ENCODE peak calls at places on chromosomes 4 and X, in five cellular contexts. One of them, this sample, is unnamed. For H3K27me3 and H3K4me1, the result is how much of the 10 kb centered on the place peaks cover.

GRCh38 chr4:53777244-53777984 is 186.1 kb upstream of the LNX1 start:
- DNase-seq in esophagus squamous epithelium: no peak
- DNase-seq in neural progenitor cell: no peak
- DNase-seq in body of pancreas: no peak
- DNase-seq in Caco-2: no peak
- DNase-seq in this sample: no peak

GRCh38 chr4:22099896-22100295 is 151.3 kb upstream of the KCNIP4 start:
- DNase-seq in Caco-2: no peak
- DNase-seq in body of pancreas: no peak
- DNase-seq in esophagus squamous epithelium: no peak
- DNase-seq in neural progenitor cell: no peak
- DNase-seq in this sample: no peak

GRCh38 chr4:151228196-151229119 is 48.5 kb upstream of the PRSS48 start:
- DNase-seq in esophagus squamous epithelium: no peak
- DNase-seq in Caco-2: no peak
- DNase-seq in body of pancreas: no peak
- DNase-seq in neural progenitor cell: no peak
- DNase-seq in this sample: no peak

GRCh38 chr4:78654809-78655208 is 103.2 kb downstream of the ANXA3 start:
- DNase-seq in neural progenitor cell: no peak
- DNase-seq in Caco-2: no peak
- DNase-seq in esophagus squamous epithelium: no peak
- DNase-seq in body of pancreas: no peak
- DNase-seq in this sample: no peak

GRCh38 chrX:119758682-119759332 is 419 bp downstream of the SOWAHD start:
- DNase-seq in body of pancreas: peak
- DNase-seq in Caco-2: no peak
- DNase-seq in esophagus squamous epithelium: no peak
- DNase-seq in neural progenitor cell: peak
- DNase-seq in this sample: peak

GRCh38 chr4:73772353-73772752 is 32.0 kb downstream of the CXCL8 start:
- DNase-seq in esophagus squamous epithelium: no peak
- DNase-seq in neural progenitor cell: no peak
- DNase-seq in body of pancreas: no peak
- DNase-seq in Caco-2: no peak
- DNase-seq in this sample: no peak

GRCh38 chr4:109846395-109847098 is 1.4 kb upstream of the LRIT3 start:
- DNase-seq in Caco-2: peak
- DNase-seq in body of pancreas: no peak
- DNase-seq in neural progenitor cell: no peak
- DNase-seq in esophagus squamous epithelium: no peak
- DNase-seq in this sample: peak

GRCh38 chr4:121690001-121690400 is 6.8 kb downstream of the ANXA5 start:
- DNase-seq in Caco-2: no peak
- DNase-seq in neural progenitor cell: no peak
- DNase-seq in esophagus squamous epithelium: no peak
- DNase-seq in body of pancreas: no peak
- DNase-seq in this sample: no peak

GRCh38 chr4:77126844-77127614 is 30.0 kb upstream of the CCNG2 start:
- DNase-seq in body of pancreas: no peak
- DNase-seq in neural progenitor cell: no peak
- DNase-seq in esophagus squamous epithelium: no peak
- DNase-seq in Caco-2: no peak
- DNase-seq in this sample: no peak

GRCh38 chr4:35461931-35462659 is 782.2 kb downstream of the ARAP2 start:
- DNase-seq in Caco-2: no peak
- DNase-seq in body of pancreas: no peak
- DNase-seq in esophagus squamous epithelium: no peak
- DNase-seq in neural progenitor cell: peak
- DNase-seq in this sample: no peak

GRCh38 chrX:100591256-100592051 is 6.7 kb downstream of the TNMD start:
- DNase-seq in esophagus squamous epithelium: no peak
- DNase-seq in Caco-2: no peak
- DNase-seq in neural progenitor cell: no peak
- DNase-seq in body of pancreas: no peak
- DNase-seq in this sample: no peak

GRCh38 chr4:8534129-8534528 is 46.1 kb upstream of the GPR78 start:
- DNase-seq in Caco-2: peak
- DNase-seq in neural progenitor cell: no peak
- DNase-seq in esophagus squamous epithelium: no peak
- DNase-seq in body of pancreas: peak
- DNase-seq in this sample: no peak

GRCh38 chr4:134308910-134309309 is 107.3 kb upstream of the PABPC4L start:
- DNase-seq in neural progenitor cell: no peak
- DNase-seq in Caco-2: no peak
- DNase-seq in body of pancreas: no peak
- DNase-seq in esophagus squamous epithelium: no peak
- DNase-seq in this sample: no peak

DNA sequence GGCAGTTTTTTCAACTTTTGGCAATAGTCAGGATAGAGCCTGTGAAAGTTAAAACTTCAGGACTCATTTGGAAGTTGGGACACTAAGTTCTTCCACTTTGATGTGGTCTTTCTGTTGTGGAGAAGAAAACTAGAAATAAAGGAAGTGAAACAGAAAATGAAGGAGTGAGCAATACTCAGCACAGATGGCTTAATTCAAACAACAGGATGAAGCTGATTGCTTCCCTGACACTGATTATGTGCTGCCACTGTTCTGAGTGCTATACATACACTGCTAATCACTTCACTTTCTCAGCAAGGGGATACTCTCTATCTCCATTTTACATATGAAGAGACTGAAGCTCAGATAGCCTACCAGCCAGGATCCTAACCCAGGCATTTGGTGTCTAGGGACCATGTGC is 235.1 kb upstream of the CPEB2 start:
- DNase-seq in body of pancreas: no peak
- DNase-seq in neural progenitor cell: no peak
- DNase-seq in Caco-2: no peak
- DNase-seq in esophagus squamous epithelium: no peak
- DNase-seq in this sample: no peak
- H3K27me3 ChIP-seq in body of pancreas: under half
- H3K27me3 ChIP-seq in neural progenitor cell: under half
- H3K27me3 ChIP-seq in Caco-2: under half
- H3K27me3 ChIP-seq in esophagus squamous epithelium: under half
- H3K27me3 ChIP-seq in this sample: under half

GRCh38 chr4:94488667-94489066 is 36.9 kb downstream of the PDLIM5 start:
- DNase-seq in body of pancreas: no peak
- DNase-seq in esophagus squamous epithelium: no peak
- DNase-seq in neural progenitor cell: no peak
- DNase-seq in Caco-2: no peak
- DNase-seq in this sample: no peak

GRCh38 chr4:94491322-94491721 is 39.6 kb downstream of the PDLIM5 start:
- DNase-seq in Caco-2: no peak
- DNase-seq in esophagus squamous epithelium: no peak
- DNase-seq in body of pancreas: no peak
- DNase-seq in neural progenitor cell: no peak
- DNase-seq in this sample: no peak

GRCh38 chr4:94486372-94486801 is 34.6 kb downstream of the PDLIM5 start:
- DNase-seq in body of pancreas: no peak
- DNase-seq in Caco-2: no peak
- DNase-seq in esophagus squamous epithelium: no peak
- DNase-seq in neural progenitor cell: no peak
- DNase-seq in this sample: peak

GRCh38 chr4:94490437-94490836 is 38.7 kb downstream of the PDLIM5 start:
- DNase-seq in Caco-2: no peak
- DNase-seq in neural progenitor cell: no peak
- DNase-seq in body of pancreas: no peak
- DNase-seq in esophagus squamous epithelium: no peak
- DNase-seq in this sample: no peak

GRCh38 chr4:94489075-94489474 is 37.3 kb downstream of the PDLIM5 start:
- DNase-seq in esophagus squamous epithelium: no peak
- DNase-seq in neural progenitor cell: no peak
- DNase-seq in Caco-2: no peak
- DNase-seq in body of pancreas: no peak
- DNase-seq in this sample: no peak
- H3K4me1 ChIP-seq in esophagus squamous epithelium: under half
- H3K4me1 ChIP-seq in neural progenitor cell: under half
- H3K4me1 ChIP-seq in Caco-2: under half
- H3K4me1 ChIP-seq in body of pancreas: under half
- H3K4me1 ChIP-seq in this sample: under half

DNA sequence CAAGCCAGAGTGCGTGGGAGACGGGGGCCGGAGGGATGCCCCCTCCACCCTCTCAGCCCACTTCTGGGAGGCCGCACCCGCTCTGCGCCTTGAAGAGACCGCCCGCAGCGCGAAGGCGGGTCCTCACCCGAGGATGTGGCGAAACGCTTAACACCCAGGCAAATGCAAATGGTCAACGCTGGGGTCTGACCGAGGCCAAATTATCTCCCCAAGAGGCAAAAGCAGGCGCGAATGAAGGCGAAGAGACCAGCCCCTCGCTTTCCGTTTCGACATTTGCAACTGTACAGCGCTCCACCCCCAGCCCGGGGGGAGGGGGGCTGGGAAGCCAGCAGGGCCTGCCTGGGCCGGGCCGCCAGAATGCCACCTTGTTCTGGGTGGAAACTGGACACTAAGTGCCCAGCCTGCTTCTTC is 137.7 kb upstream of the ZIC3 start:
- DNase-seq in body of pancreas: no peak
- DNase-seq in neural progenitor cell: peak
- DNase-seq in Caco-2: no peak
- DNase-seq in esophagus squamous epithelium: no peak
- DNase-seq in this sample: no peak
- H3K27me3 ChIP-seq in body of pancreas: under half
- H3K27me3 ChIP-seq in neural progenitor cell: half or more
- H3K27me3 ChIP-seq in Caco-2: under half
- H3K27me3 ChIP-seq in esophagus squamous epithelium: under half
- H3K27me3 ChIP-seq in this sample: under half

DNA sequence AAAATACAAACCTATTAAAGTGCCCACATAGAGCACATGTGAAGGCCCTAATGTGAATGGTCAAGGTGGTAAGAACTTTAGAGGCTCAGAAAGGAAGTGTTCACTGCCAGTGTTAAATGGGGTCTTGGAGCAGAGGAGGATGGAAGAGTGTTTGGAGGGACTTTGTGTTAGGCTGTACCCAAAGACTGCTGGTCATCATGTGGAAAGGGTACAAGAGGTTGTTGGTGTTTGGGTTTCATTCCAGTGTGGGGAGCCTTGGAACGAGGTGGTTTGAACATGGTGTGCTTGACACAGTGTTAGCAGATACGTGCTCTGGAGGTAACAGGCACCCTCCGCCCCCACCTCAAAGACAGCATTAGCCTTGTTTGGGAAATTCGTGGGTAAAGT is 73.1 kb downstream of the RAPGEF2 start:
- DNase-seq in Caco-2: peak
- DNase-seq in neural progenitor cell: no peak
- DNase-seq in esophagus squamous epithelium: no peak
- DNase-seq in body of pancreas: no peak
- DNase-seq in this sample: no peak
- H3K4me1 ChIP-seq in Caco-2: half or more
- H3K4me1 ChIP-seq in neural progenitor cell: under half
- H3K4me1 ChIP-seq in esophagus squamous epithelium: under half
- H3K4me1 ChIP-seq in body of pancreas: under half
- H3K4me1 ChIP-seq in this sample: under half

GRCh38 chrX:80120335-80120734 is 105.8 kb downstream of the TBX22 start:
- DNase-seq in neural progenitor cell: no peak
- DNase-seq in body of pancreas: no peak
- DNase-seq in Caco-2: no peak
- DNase-seq in esophagus squamous epithelium: no peak
- DNase-seq in this sample: no peak
- H3K27me3 ChIP-seq in neural progenitor cell: under half
- H3K27me3 ChIP-seq in body of pancreas: under half
- H3K27me3 ChIP-seq in Caco-2: under half
- H3K27me3 ChIP-seq in esophagus squamous epithelium: under half
- H3K27me3 ChIP-seq in this sample: under half

DNA sequence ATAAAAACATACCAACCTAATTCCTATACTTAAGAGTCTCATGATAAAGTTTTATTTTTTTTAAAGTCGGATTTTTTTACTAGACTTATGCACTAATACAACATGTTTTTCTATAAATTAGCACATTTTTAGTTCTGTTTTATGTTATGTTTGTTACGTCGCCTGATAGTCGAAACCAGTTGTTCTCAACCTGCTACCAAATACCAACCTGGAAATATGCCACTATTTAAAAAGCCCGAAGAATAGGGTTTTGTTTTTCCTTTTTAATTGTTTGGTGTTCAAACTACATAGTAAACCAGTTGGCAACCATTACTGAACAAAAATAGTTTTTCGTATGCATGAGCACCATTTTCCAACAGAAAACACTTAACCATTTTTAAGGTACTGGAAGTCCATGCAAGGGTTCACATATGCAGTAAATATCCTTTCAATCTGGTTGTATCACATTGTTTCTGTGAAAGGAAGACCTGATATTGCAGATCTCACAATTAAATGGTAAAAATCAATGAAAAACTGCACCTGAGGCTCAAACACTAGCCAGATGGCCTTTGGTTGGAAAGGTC is 1.4 kb downstream of the WDFY3 start:
- DNase-seq in Caco-2: no peak
- DNase-seq in esophagus squamous epithelium: no peak
- DNase-seq in body of pancreas: no peak
- DNase-seq in neural progenitor cell: no peak
- DNase-seq in this sample: no peak
- H3K4me1 ChIP-seq in Caco-2: under half
- H3K4me1 ChIP-seq in esophagus squamous epithelium: under half
- H3K4me1 ChIP-seq in body of pancreas: under half
- H3K4me1 ChIP-seq in neural progenitor cell: under half
- H3K4me1 ChIP-seq in this sample: under half

GRCh38 chrX:71815906-71816156 is 52.7 kb downstream of the CXorf49B start:
- DNase-seq in esophagus squamous epithelium: no peak
- DNase-seq in body of pancreas: no peak
- DNase-seq in neural progenitor cell: no peak
- DNase-seq in Caco-2: no peak
- DNase-seq in this sample: no peak
- H3K27me3 ChIP-seq in esophagus squamous epithelium: under half
- H3K27me3 ChIP-seq in body of pancreas: under half
- H3K27me3 ChIP-seq in neural progenitor cell: under half
- H3K27me3 ChIP-seq in Caco-2: under half
- H3K27me3 ChIP-seq in this sample: under half

This sample was measured in A673.